ENCODE peak calls at places on chromosomes 11 and 22, in nine cellular contexts. Q is G401; U is GM12878; K is stimulated activated CD4-positive, alpha-beta T cell treated with anti-CD3 and anti-CD28 coated beads, Interleukin-12 subunit alpha, Interleukin-12 subunit beta, amount 100 ng/mL, for 4 hours; H is mesendoderm; P is GM23248; N is adrenal gland; L is NCI-H1092 treated with DMSO at 0.1 percent for 48 hours; B is T follicular helper cell. D is an unnamed sample.

GRCh38 chr22:37351268-37351667 is 69.0 kb downstream of the CYTH4 start:
- DNase-seq in Q (no peak), U (no peak), K (no peak), H (no peak), P (no peak), N (no peak), L (no peak), B (no peak), D (no peak)

GRCh38 chr11:69684651-69685050 is 9.5 kb upstream of the LTO1 start:
- DNase-seq in Q (no peak), U (no peak), K (no peak), H (no peak), P (no peak), N (no peak), L (no peak), B (no peak), D (no peak)

GRCh38 chr11:44746894-44747293 is 20.1 kb downstream of the TSPAN18 start:
- DNase-seq in Q (peak), U (no peak), K (no peak), H (no peak), P (peak), N (peak), L (no peak), B (no peak), D (peak)

GRCh38 chr11:94583885-94584500 is 16.8 kb downstream of the PIWIL4 start:
- DNase-seq in Q (no peak), U (peak), K (no peak), H (no peak), P (peak), N (no peak), L (no peak), B (no peak), D (no peak)

GRCh38 chr11:73878771-73879170 is 2.0 kb downstream of the PAAF1 start:
- DNase-seq in Q (no peak), U (no peak), K (no peak), H (no peak), P (no peak), N (no peak), L (no peak), B (no peak), D (no peak)

GRCh38 chr11:47786373-47786772 is 19.2 kb upstream of the FNBP4 start:
- DNase-seq in Q (peak), U (no peak), K (no peak), H (no peak), P (peak), N (peak), L (no peak), B (no peak), D (peak)

GRCh38 chr11:10954184-10954583 is 96.3 kb upstream of the ZBED5 start:
- DNase-seq in Q (no peak), U (no peak), K (no peak), H (no peak), P (no peak), N (no peak), L (no peak), B (no peak), D (no peak)

GRCh38 chr11:46846510-46846830 is 390 bp upstream of the CKAP5 start:
- DNase-seq in Q (no peak), U (no peak), K (no peak), H (no peak), P (no peak), N (no peak), L (no peak), B (no peak), D (no peak)

GRCh38 chr11:26964335-26964734 is 29.6 kb upstream of the FIBIN start:
- DNase-seq in Q (no peak), U (no peak), K (no peak), H (no peak), P (no peak), N (no peak), L (no peak), B (no peak), D (no peak)

GRCh38 chr11:14422052-14422813 is 63.2 kb upstream of the RRAS2 start:
- DNase-seq in Q (peak), U (no peak), K (no peak), H (peak), P (peak), N (peak), L (peak), B (no peak), D (peak)

D was measured in left ventricle myocardium inferior.